ENCODE peak calls at places on chromosomes 5 and 9, in ten cellular contexts. Y, G, T, J, K, I, R, H, W and X are unnamed samples.

GRCh38 chr5:108588323-108588722 is 159.4 kb upstream of the FER start:
- DNase-seq in G (no peak), J (no peak), Y (no peak), H (peak), I (peak), K (no peak), T (no peak), R (no peak), W (no peak), X (no peak)

GRCh38 chr9:8115570-8115969 is 316.0 kb upstream of the DMAC1 start:
- DNase-seq in J (no peak), K (no peak), Y (peak), G (no peak), R (no peak), H (no peak), W (no peak), I (no peak), T (no peak), X (no peak)

GRCh38 chr9:136060671-136061371 is 34.3 kb downstream of the NACC2 start:
- DNase-seq in W (peak), J (no peak), K (no peak), T (no peak), G (no peak), Y (no peak), H (no peak), I (no peak), R (no peak), X (no peak)

GRCh38 chr5:95114305-95114704 is 170.6 kb downstream of the MCTP1 start:
- DNase-seq in T (no peak), H (no peak), J (no peak), W (no peak), G (no peak), R (no peak), K (no peak), I (no peak), Y (no peak), X (no peak)

GRCh38 chr5:164184158-164184557 is 678.7 kb downstream of the MAT2B start:
- DNase-seq in J (no peak), W (no peak), R (no peak), Y (no peak), T (no peak), I (no peak), H (no peak), G (no peak), K (no peak), X (no peak)

GRCh38 chr9:134442087-134442470 is 115.8 kb downstream of the RXRA start:
- DNase-seq in T (no peak), H (no peak), G (no peak), I (no peak), J (no peak), Y (peak), R (no peak), W (no peak), K (no peak), X (no peak)

GRCh38 chr9:18185196-18185595 is 288.8 kb upstream of the ADAMTSL1 start:
- DNase-seq in T (no peak), W (no peak), R (no peak), J (no peak), Y (no peak), I (peak), H (peak), K (no peak), G (no peak), X (no peak)

GRCh38 chr9:75964431-75964830 is 74.0 kb downstream of the PCSK5 start:
- DNase-seq in R (no peak), I (peak), T (no peak), H (peak), K (no peak), G (no peak), J (no peak), W (no peak), Y (no peak), X (no peak)

GRCh38 chr5:179294131-179294780 is 51.0 kb downstream of the ADAMTS2 start:
- DNase-seq in K (no peak), I (no peak), G (no peak), J (no peak), R (no peak), Y (no peak), T (peak), H (no peak), W (peak), X (no peak)

GRCh38 chr5:156414381-156414780 is 87.4 kb downstream of the SGCD start:
- DNase-seq in Y (no peak), I (no peak), W (no peak), H (no peak), G (no peak), T (no peak), J (no peak), R (no peak), K (no peak), X (no peak)

GRCh38 chr9:9102295-9102694 is 1302.7 kb upstream of the DMAC1 start:
- DNase-seq in W (no peak), H (no peak), J (no peak), G (no peak), Y (no peak), K (no peak), R (no peak), T (no peak), I (no peak), X (no peak)

GRCh38 chr5:168780888-168781287 is 201.7 kb upstream of the PANK3 start:
- DNase-seq in G (no peak), J (no peak), H (no peak), K (no peak), T (no peak), W (no peak), I (no peak), Y (no peak), R (no peak), X (no peak)

GRCh38 chr5:167993771-167994170 is 297.7 kb upstream of the WWC1 start:
- DNase-seq in J (no peak), T (no peak), W (no peak), R (no peak), K (no peak), H (peak), I (peak), Y (no peak), G (no peak), X (no peak)

GRCh38 chr9:91411096-91411771 is 12.4 kb downstream of the NFIL3 start:
- DNase-seq in R (no peak), I (no peak), Y (no peak), G (no peak), T (no peak), K (no peak), W (no peak), J (no peak), H (peak), X (no peak)

GRCh38 chr5:119019431-119020348 is 31.3 kb upstream of the DTWD2 start:
- DNase-seq in I (no peak), R (no peak), T (no peak), G (no peak), Y (no peak), H (no peak), K (no peak), W (no peak), J (no peak), X (no peak)

GRCh38 chr9:74036549-74037231 is 460.4 kb upstream of the RORB start:
- DNase-seq in Y (peak), W (no peak), H (no peak), G (no peak), J (no peak), K (no peak), T (no peak), I (no peak), R (no peak), X (no peak)

GRCh38 chr5:143205386-143205785 is 198.1 kb downstream of the NR3C1 start:
- DNase-seq in T (no peak), K (peak), I (peak), Y (peak), G (no peak), W (no peak), J (no peak), H (peak), R (no peak), X (no peak)

GRCh38 chr5:143207563-143208364 is 195.7 kb downstream of the NR3C1 start:
- DNase-seq in T (no peak), H (no peak), G (no peak), K (no peak), I (no peak), R (no peak), W (no peak), Y (no peak), J (no peak), X (no peak)

GRCh38 chr5:143207058-143207457 is 196.4 kb downstream of the NR3C1 start:
- DNase-seq in W (no peak), T (no peak), K (no peak), R (no peak), G (no peak), Y (no peak), H (no peak), I (no peak), J (no peak), X (no peak)

GRCh38 chr5:143205879-143206193 is 197.7 kb downstream of the NR3C1 start:
- DNase-seq in K (no peak), T (no peak), R (no peak), J (no peak), Y (no peak), G (no peak), I (no peak), H (no peak), W (no peak), X (no peak)

GRCh38 chr5:143206194-143207053 is 197.1 kb downstream of the NR3C1 start:
- DNase-seq in R (no peak), I (peak), J (no peak), K (no peak), H (peak), G (no peak), W (no peak), T (no peak), Y (no peak), X (no peak)
- H3K4me3 ChIP-seq in R (no peak), I (no peak), J (no peak), K (no peak), H (no peak), G (no peak), W (no peak), T (no peak), Y (no peak), X (peak)

GRCh38 chr5:135458921-135459331 is 6.8 kb upstream of the TIFAB start:
- DNase-seq in G (no peak), J (no peak), R (no peak), T (no peak), H (peak), K (no peak), Y (peak), I (no peak), W (peak), X (no peak)
- TF ChIP-seq CTCF in G (no peak), J (no peak), R (no peak), T (no peak), H (no peak), K (no peak), Y (no peak), I (no peak), W (no peak), X (no peak)

DNA sequence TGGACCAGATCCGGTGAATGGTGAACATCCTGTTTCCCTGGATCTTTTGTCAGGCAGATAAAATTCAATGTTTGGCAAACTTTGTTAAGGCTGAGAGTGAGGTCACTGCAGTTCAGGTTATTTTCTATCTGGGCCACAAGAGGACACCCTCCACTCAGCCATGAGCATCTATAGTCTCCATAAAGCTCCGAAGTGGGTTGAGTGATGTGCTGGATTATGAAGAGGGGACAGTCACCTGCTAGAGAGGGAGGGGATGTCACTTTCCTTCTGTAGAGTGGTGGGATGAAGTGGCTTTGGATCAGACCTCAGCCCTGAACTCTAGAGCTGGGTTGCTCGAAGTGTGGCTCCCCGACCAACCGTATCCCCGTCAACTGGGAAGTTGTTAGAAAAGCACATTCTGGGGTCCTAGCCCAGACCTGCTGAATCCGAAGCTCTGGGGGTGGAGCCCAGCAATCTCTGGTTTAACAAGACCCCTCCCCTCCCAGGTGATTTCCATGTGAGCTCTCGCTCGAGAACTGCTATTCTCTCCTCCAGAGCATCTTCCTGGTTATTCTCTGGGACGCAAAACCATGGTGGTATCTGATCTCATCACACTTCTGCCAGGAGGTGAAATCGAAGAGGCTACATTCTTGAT is 31.8 kb upstream of the FGF1 start:
- DNase-seq in T (no peak), I (peak), W (no peak), J (no peak), H (peak), G (no peak), R (no peak), Y (peak), K (peak), X (no peak)
- H3K4me3 ChIP-seq in T (no peak), I (no peak), W (no peak), J (no peak), H (no peak), G (no peak), R (no peak), Y (no peak), K (no peak), X (no peak)

GRCh38 chr5:41707853-41708603 is 162.2 kb downstream of the OXCT1 start:
- DNase-seq in Y (peak), T (no peak), R (no peak), H (peak), W (no peak), J (no peak), I (peak), K (peak), G (no peak), X (no peak)
- TF ChIP-seq CTCF in Y (peak), T (no peak), R (no peak), H (peak), W (no peak), J (no peak), I (peak), K (peak), G (no peak), X (peak)

GRCh38 chr9:35615981-35616680 is 2.1 kb downstream of the CD72 start:
- DNase-seq in Y (no peak), G (no peak), I (no peak), R (no peak), T (no peak), J (no peak), H (no peak), K (no peak), W (no peak), X (no peak)
- H3K4me3 ChIP-seq in Y (no peak), G (no peak), I (no peak), R (peak), T (no peak), J (no peak), H (no peak), K (no peak), W (no peak), X (no peak)

DNA sequence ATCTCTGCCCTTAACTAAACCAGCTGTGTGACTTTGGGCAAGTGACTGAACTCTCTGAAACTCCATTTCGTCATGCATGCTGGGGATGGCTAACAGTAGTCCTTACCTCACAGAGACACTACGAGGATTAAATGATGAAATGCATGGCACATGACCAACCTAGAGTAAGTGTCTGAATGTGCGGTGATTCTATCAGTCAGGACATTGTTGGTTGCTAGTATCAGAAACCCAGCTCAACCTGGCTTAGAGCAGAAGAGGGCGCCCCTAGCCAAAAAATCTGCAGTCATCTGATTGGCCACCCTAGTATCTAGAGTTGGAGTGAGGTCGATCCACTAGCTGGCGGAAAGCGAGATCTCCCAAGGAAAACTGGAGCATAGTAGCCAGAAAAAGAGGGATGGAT is 25.2 kb downstream of the NEURL1B start:
- DNase-seq in W (no peak), I (no peak), K (no peak), H (no peak), G (no peak), R (no peak), T (no peak), Y (no peak), J (no peak), X (no peak)
- TF ChIP-seq CTCF in W (no peak), I (no peak), K (no peak), H (no peak), G (no peak), R (no peak), T (no peak), Y (no peak), J (no peak), X (peak)

GRCh38 chr9:79663878-79664277 is 92.1 kb downstream of the TLE4 start:
- DNase-seq in W (no peak), Y (no peak), I (no peak), J (no peak), R (no peak), H (no peak), K (no peak), G (no peak), T (no peak), X (no peak)
- H3K4me3 ChIP-seq in W (no peak), Y (no peak), I (no peak), J (no peak), R (no peak), H (no peak), K (no peak), G (no peak), T (peak), X (no peak)

GRCh38 chr5:128637031-128637430 is 99.0 kb upstream of the FBN2 start:
- DNase-seq in Y (peak), R (no peak), W (no peak), K (peak), J (no peak), G (no peak), I (no peak), T (no peak), H (no peak), X (no peak)
- TF ChIP-seq CTCF in Y (no peak), R (no peak), W (no peak), K (peak), J (no peak), G (no peak), I (no peak), T (no peak), H (no peak), X (no peak)

GRCh38 chr5:73682176-73682575 is 56.2 kb downstream of the ARHGEF28 start:
- DNase-seq in Y (no peak), R (no peak), W (no peak), I (no peak), J (no peak), K (no peak), G (no peak), H (no peak), T (no peak), X (no peak)

GRCh38 chr5:73674669-73675004 is 48.6 kb downstream of the ARHGEF28 start:
- DNase-seq in J (no peak), W (no peak), K (no peak), H (peak), T (no peak), I (no peak), Y (no peak), R (no peak), G (no peak), X (no peak)

GRCh38 chr5:73673161-73673591 is 47.2 kb downstream of the ARHGEF28 start:
- DNase-seq in W (no peak), T (no peak), J (no peak), R (no peak), G (no peak), I (peak), Y (peak), H (peak), K (peak), X (no peak)

GRCh38 chr5:73678807-73679206 is 52.8 kb downstream of the ARHGEF28 start:
- DNase-seq in H (no peak), J (no peak), T (no peak), Y (no peak), I (no peak), R (no peak), G (no peak), W (no peak), K (no peak), X (no peak)

GRCh38 chr5:73678322-73678740 is 52.3 kb downstream of the ARHGEF28 start:
- DNase-seq in W (no peak), T (no peak), R (no peak), I (no peak), Y (no peak), J (no peak), H (no peak), K (no peak), G (no peak), X (no peak)
- H3K4me3 ChIP-seq in W (no peak), T (no peak), R (no peak), I (no peak), Y (no peak), J (no peak), H (no peak), K (no peak), G (no peak), X (no peak)

GRCh38 chr9:21070887-21071286 is 6.9 kb downstream of the IFNB1 start:
- DNase-seq in J (no peak), H (no peak), K (no peak), T (no peak), G (no peak), R (no peak), I (no peak), Y (no peak), W (no peak), X (no peak)

GRCh38 chr9:21075484-21075883 is 2.3 kb downstream of the IFNB1 start:
- DNase-seq in H (no peak), J (no peak), I (no peak), W (no peak), Y (no peak), R (no peak), K (no peak), G (no peak), T (no peak), X (no peak)

GRCh38 chr9:21070171-21070571 is 7.6 kb downstream of the IFNB1 start:
- DNase-seq in K (peak), W (no peak), Y (peak), J (no peak), G (peak), R (no peak), T (no peak), H (peak), I (peak), X (no peak)
- TF ChIP-seq CTCF in K (peak), W (peak), Y (peak), J (peak), G (no peak), R (no peak), T (peak), H (peak), I (peak), X (peak)